ENCODE peak calls at places on chromosomes 11 and 22, in nine cellular contexts. A is mucosa of descending colon, I is glutamatergic neuron, P is GM23338, R is sigmoid colon, E is neural progenitor cell, F is WERI-Rb-1, S is heart left ventricle, G is lower lobe of right lung. J is an unnamed sample.

GRCh38 chr11:69335010-69335409 is 41.1 kb downstream of the MYEOV start:
- DNase-seq in A (no peak), I (no peak), P (no peak), R (no peak), E (no peak), F (no peak), S (no peak), G (no peak), J (no peak)

GRCh38 chr11:47992959-47993820 is 12.8 kb downstream of the PTPRJ start:
- DNase-seq in A (no peak), I (no peak), P (no peak), R (no peak), E (no peak), F (no peak), S (no peak), G (no peak), J (peak; percentile 83)

GRCh38 chr22:31446767-31447166 is 42.9 kb downstream of the EIF4ENIF1 start:
- DNase-seq in A (no peak), I (no peak), P (no peak), R (no peak), E (no peak), F (no peak), S (no peak), G (no peak), J (no peak)

GRCh38 chr11:76237914-76238313 is 31.6 kb upstream of the WNT11 start:
- DNase-seq in A (no peak), I (no peak), P (peak; percentile 85), R (no peak), E (peak; percentile 48), F (peak; percentile 32), S (no peak), G (no peak), J (no peak)

GRCh38 chr11:68549789-68550484 is 89.4 kb downstream of the PPP6R3 start:
- DNase-seq in A (no peak), I (no peak), P (no peak), R (no peak), E (no peak), F (no peak), S (no peak), G (no peak), J (no peak)

GRCh38 chr11:35994421-35994820 is 50.6 kb downstream of the LDLRAD3 start:
- DNase-seq in A (no peak), I (no peak), P (no peak), R (no peak), E (no peak), F (no peak), S (no peak), G (no peak), J (no peak)

GRCh38 chr11:94139421-94139820 is 10.8 kb downstream of the PANX1 start:
- DNase-seq in A (no peak), I (peak; percentile 47), P (peak; percentile 60), R (no peak), E (peak; percentile 84), F (no peak), S (no peak), G (no peak), J (no peak)

GRCh38 chr11:66002648-66003225 is 434 bp downstream of the BANF1 start:
- DNase-seq in A (no peak), I (no peak), P (peak; percentile 39), R (peak; percentile 82), E (no peak), F (peak; percentile 42), S (peak; percentile 77), G (peak; percentile 73), J (peak; percentile 44)

GRCh38 chr11:33889821-33890378 is 2.0 kb downstream of the LMO2 start:
- DNase-seq in A (no peak), I (no peak), P (no peak), R (no peak), E (no peak), F (no peak), S (no peak), G (no peak), J (no peak)

GRCh38 chr22:38694945-38695344 is 5.8 kb downstream of the JOSD1 start:
- DNase-seq in A (no peak), I (no peak), P (no peak), R (no peak), E (no peak), F (no peak), S (no peak), G (no peak), J (peak; percentile 37)

GRCh38 chr11:19355601-19356000 is 114.9 kb upstream of the E2F8 start:
- DNase-seq in A (no peak), I (no peak), P (no peak), R (no peak), E (no peak), F (no peak), S (no peak), G (no peak), J (no peak)

GRCh38 chr22:27752771-27753170 is 48.8 kb downstream of the MN1 start:
- DNase-seq in A (no peak), I (no peak), P (no peak), R (peak; percentile 81), E (no peak), F (peak; percentile 79), S (peak; percentile 79), G (peak; percentile 34), J (no peak)

GRCh38 chr11:783581-784015 is 6.3 kb downstream of the CEND1 start:
- DNase-seq in A (peak; percentile 85), I (peak; percentile 92), P (peak; percentile 98), R (peak; percentile 86), E (peak; percentile 94), F (peak; percentile 95), S (peak; percentile 85), G (peak; percentile 89), J (peak; percentile 81)

GRCh38 chr11:57276857-57277505 is 39.9 kb upstream of the APLNR start:
- DNase-seq in A (no peak), I (no peak), P (no peak), R (no peak), E (no peak), F (no peak), S (no peak), G (no peak), J (peak; percentile 47)

GRCh38 chr22:30332551-30332950 is 5.8 kb upstream of the TBC1D10A start:
- DNase-seq in A (no peak), I (no peak), P (no peak), R (no peak), E (no peak), F (no peak), S (no peak), G (no peak), J (no peak)

GRCh38 chr11:2118674-2119073 is 20.5 kb downstream of the IGF2 start:
- DNase-seq in A (no peak), I (no peak), P (no peak), R (no peak), E (no peak), F (no peak), S (no peak), G (no peak), J (no peak)

GRCh38 chr11:12020546-12020945 is 12.1 kb upstream of the DKK3 start:
- DNase-seq in A (no peak), I (no peak), P (no peak), R (no peak), E (no peak), F (no peak), S (no peak), G (no peak), J (no peak)

GRCh38 chr11:109421981-109422590 is at the start of gene C11orf87:
- DNase-seq in A (peak; percentile 40), I (peak; percentile 60), P (peak; percentile 77), R (no peak), E (peak; percentile 78), F (peak; percentile 37), S (peak; percentile 47), G (peak; percentile 33), J (peak; percentile 5)
- TF ChIP-seq CTCF in A (no peak), I (no peak), P (peak; percentile 20), R (no peak), E (peak; percentile 22), F (no peak), S (no peak), G (no peak), J (no peak)

DNA sequence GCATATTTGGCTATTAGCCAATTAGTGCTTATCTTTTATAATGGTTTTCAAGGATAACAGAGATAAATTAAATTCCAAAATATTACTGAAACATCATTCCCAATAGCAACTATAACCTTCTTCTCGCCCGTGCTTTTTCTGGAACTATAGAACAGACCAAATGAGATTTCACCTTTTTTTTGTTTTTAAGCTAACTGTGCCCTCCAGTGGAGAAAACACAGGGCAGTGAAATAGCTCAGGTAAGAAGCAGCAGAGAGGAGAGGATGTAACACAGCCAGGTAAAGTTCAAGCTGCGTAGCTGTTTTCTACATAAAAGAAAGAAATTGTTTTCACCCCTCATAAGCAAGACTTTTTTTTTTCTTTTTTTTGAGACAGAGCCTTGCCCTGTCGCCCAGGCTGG is 28.2 kb downstream of the HSD17B12 start:
- DNase-seq in A (no peak), I (no peak), P (peak; percentile 27), R (no peak), E (no peak), F (no peak), S (no peak), G (no peak), J (no peak)
- TF ChIP-seq CTCF in A (no peak), I (no peak), P (peak; percentile 42), R (no peak), E (peak; percentile 25), F (no peak), S (peak; percentile 19), G (peak; percentile 43), J (peak; percentile 53)

GRCh38 chr11:80315263-80315662 is 874.4 kb upstream of the TENM4 start:
- DNase-seq in A (no peak), I (no peak), P (no peak), R (no peak), E (no peak), F (no peak), S (no peak), G (no peak), J (no peak)

GRCh38 chr11:80320226-80320625 is 879.4 kb upstream of the TENM4 start:
- DNase-seq in A (no peak), I (no peak), P (peak; percentile 46), R (no peak), E (no peak), F (no peak), S (no peak), G (no peak), J (no peak)

GRCh38 chr11:80317612-80318011 is 876.8 kb upstream of the TENM4 start:
- DNase-seq in A (no peak), I (no peak), P (no peak), R (no peak), E (no peak), F (no peak), S (no peak), G (no peak), J (no peak)

DNA sequence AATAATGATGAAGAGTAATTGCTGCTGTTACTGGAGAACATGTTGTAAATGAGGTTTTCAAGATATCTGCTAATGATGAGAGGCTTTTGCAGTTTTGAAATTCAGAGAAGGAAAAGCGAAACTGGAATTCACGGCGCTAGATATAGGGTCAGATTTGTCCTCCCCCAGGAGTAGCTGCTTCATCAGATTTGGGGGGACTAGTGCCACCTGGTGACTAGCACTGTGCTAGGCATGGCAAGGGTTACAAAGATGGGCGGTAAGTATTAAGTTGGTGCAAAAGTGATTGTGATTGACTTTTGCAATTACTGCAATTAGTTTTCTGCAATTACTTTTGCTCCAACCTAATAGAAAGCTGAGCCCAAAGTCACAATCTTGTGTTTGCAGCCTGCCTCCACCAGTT is 879.9 kb upstream of the TENM4 start:
- DNase-seq in A (no peak), I (no peak), P (peak; percentile 52), R (no peak), E (no peak), F (no peak), S (no peak), G (no peak), J (no peak)
- TF ChIP-seq CTCF in A (no peak), I (no peak), P (peak; percentile 78), R (no peak), E (peak; percentile 42), F (peak; percentile 24), S (no peak), G (no peak), J (peak; percentile 32)

GRCh38 chr11:122711831-122712378 is 56.4 kb downstream of the UBASH3B start:
- DNase-seq in A (no peak), I (no peak), P (no peak), R (peak; percentile 46), E (no peak), F (no peak), S (no peak), G (no peak), J (peak; percentile 56)
- TF ChIP-seq CTCF in A (no peak), I (no peak), P (peak; percentile 57), R (no peak), E (no peak), F (peak; percentile 22), S (no peak), G (no peak), J (peak; percentile 44)

J was measured in choroid plexus epithelial cell.